ENCODE peak calls at places on chromosomes 11 and 22, in nine cellular contexts. S is HS-27A; W is T-helper 17 cell; E is choroid plexus epithelial cell; F is T-helper 9 cell; D is NAMALWA; R is stimulated activated naive CD8-positive, alpha-beta T cell treated with anti-CD3 and anti-CD28 coated beads, Interleukin-15, amount 100 ng/mL, for 72 hours; K is pancreas; B is H1. Y is an unnamed sample.

GRCh38 chr11:94681852-94682251 is 86.3 kb upstream of the AMOTL1 start:
- DNase-seq in S (no peak), W (no peak), E (no peak), F (no peak), D (no peak), R (no peak), K (no peak), B (no peak), Y (no peak)

GRCh38 chr11:105697291-105697690 is 87.4 kb downstream of the GRIA4 start:
- DNase-seq in S (no peak), W (no peak), E (no peak), F (no peak), D (no peak), R (no peak), K (no peak), B (no peak), Y (no peak)

GRCh38 chr11:118921121-118921928 is 4.4 kb downstream of the BCL9L start:
- DNase-seq in S (no peak), W (no peak), E (peak), F (no peak), D (no peak), R (no peak), K (peak), B (peak), Y (peak)

GRCh38 chr11:62677160-62677559 is 1.7 kb downstream of the UBXN1 start:
- DNase-seq in S (no peak), W (no peak), E (no peak), F (no peak), D (no peak), R (no peak), K (no peak), B (no peak), Y (no peak)

GRCh38 chr11:10654211-10655150 is 39.1 kb downstream of the IRAG1 start:
- DNase-seq in S (peak), W (no peak), E (peak), F (no peak), D (peak), R (peak), K (no peak), B (no peak), Y (no peak)

GRCh38 chr22:45948081-45948648 is 28.8 kb downstream of the WNT7B start:
- DNase-seq in S (no peak), W (no peak), E (no peak), F (no peak), D (peak), R (no peak), K (no peak), B (no peak), Y (no peak)

GRCh38 chr11:72013765-72014711 is 15.3 kb downstream of the IL18BP start:
- DNase-seq in S (no peak), W (no peak), E (no peak), F (no peak), D (no peak), R (no peak), K (no peak), B (no peak), Y (no peak)

GRCh38 chr11:94036096-94036495 is 14.9 kb downstream of the HEPHL1 start:
- DNase-seq in S (no peak), W (no peak), E (no peak), F (no peak), D (no peak), R (no peak), K (no peak), B (no peak), Y (no peak)

GRCh38 chr11:124415356-124415923 is 9.2 kb downstream of the OR8B4 start:
- DNase-seq in S (no peak), W (no peak), E (peak), F (no peak), D (peak), R (no peak), K (no peak), B (no peak), Y (peak)

GRCh38 chr22:45582236-45582954 is 79.7 kb downstream of the FBLN1 start:
- DNase-seq in S (no peak), W (no peak), E (no peak), F (no peak), D (no peak), R (no peak), K (no peak), B (no peak), Y (no peak)

GRCh38 chr11:113159967-113160621 is 154.3 kb upstream of the TTC12 start:
- DNase-seq in S (no peak), W (no peak), E (no peak), F (no peak), D (no peak), R (no peak), K (no peak), B (no peak), Y (no peak)

GRCh38 chr22:33006220-33006954 is 51.8 kb downstream of the SYN3 start:
- DNase-seq in S (no peak), W (no peak), E (no peak), F (no peak), D (no peak), R (no peak), K (no peak), B (peak), Y (no peak)

GRCh38 chr11:66639066-66639813 is 737 bp downstream of the RBM4 start:
- DNase-seq in S (no peak), W (no peak), E (peak), F (no peak), D (peak), R (peak), K (no peak), B (no peak), Y (no peak)

GRCh38 chr11:15146271-15147003 is 31.7 kb downstream of the INSC start:
- DNase-seq in S (no peak), W (no peak), E (peak), F (no peak), D (no peak), R (no peak), K (no peak), B (no peak), Y (no peak)

GRCh38 chr22:38298312-38299000 is 18.8 kb downstream of the CSNK1E start:
- DNase-seq in S (no peak), W (peak), E (peak), F (peak), D (peak), R (peak), K (no peak), B (no peak), Y (peak)

GRCh38 chr11:96332236-96332761 is 10.7 kb downstream of the MAML2 start:
- DNase-seq in S (no peak), W (no peak), E (no peak), F (no peak), D (no peak), R (no peak), K (no peak), B (no peak), Y (no peak)

GRCh38 chr11:33655842-33656600 is 44.6 kb downstream of the C11orf91 start:
- DNase-seq in S (no peak), W (no peak), E (no peak), F (no peak), D (no peak), R (no peak), K (no peak), B (peak), Y (no peak)

GRCh38 chr11:69943066-69943465 is 123.8 kb upstream of the FGF3 start:
- DNase-seq in S (no peak), W (no peak), E (no peak), F (no peak), D (no peak), R (no peak), K (no peak), B (no peak), Y (no peak)

GRCh38 chr11:45145421-45146071 is 893 bp upstream of the PRDM11 start:
- DNase-seq in S (no peak), W (no peak), E (peak), F (no peak), D (no peak), R (no peak), K (no peak), B (peak), Y (no peak)

GRCh38 chr22:42035256-42035655 is 35.4 kb downstream of the NAGA start:
- DNase-seq in S (no peak), W (no peak), E (no peak), F (no peak), D (no peak), R (no peak), K (no peak), B (no peak), Y (no peak)

GRCh38 chr22:50674606-50675552 is 2.3 kb downstream of the SHANK3 start:
- DNase-seq in S (no peak), W (no peak), E (no peak), F (no peak), D (no peak), R (no peak), K (peak), B (peak), Y (no peak)

GRCh38 chr11:95715777-95716241 is 73.8 kb downstream of the FAM76B start:
- DNase-seq in S (no peak), W (no peak), E (peak), F (no peak), D (peak), R (peak), K (no peak), B (no peak), Y (peak)

GRCh38 chr11:72430743-72431570 is 3.4 kb downstream of the CLPB start:
- DNase-seq in S (no peak), W (no peak), E (peak), F (peak), D (peak), R (peak), K (no peak), B (no peak), Y (no peak)

GRCh38 chr11:20488352-20488751 is 100.8 kb downstream of the PRMT3 start:
- DNase-seq in S (no peak), W (no peak), E (no peak), F (no peak), D (no peak), R (no peak), K (no peak), B (no peak), Y (no peak)

GRCh38 chr11:60265373-60266214 is 14.9 kb upstream of the MS4A4A start:
- DNase-seq in S (peak), W (no peak), E (peak), F (no peak), D (peak), R (peak), K (no peak), B (no peak), Y (no peak)

GRCh38 chr11:16096336-16096735 is 260.0 kb downstream of the SOX6 start:
- DNase-seq in S (peak), W (no peak), E (peak), F (no peak), D (no peak), R (no peak), K (no peak), B (no peak), Y (no peak)

GRCh38 chr11:45390407-45390806 is 104.3 kb upstream of the SYT13 start:
- DNase-seq in S (no peak), W (no peak), E (peak), F (no peak), D (no peak), R (no peak), K (no peak), B (no peak), Y (no peak)

GRCh38 chr11:25769287-25769686 is 562.6 kb upstream of the ANO3 start:
- DNase-seq in S (no peak), W (no peak), E (peak), F (no peak), D (no peak), R (no peak), K (no peak), B (no peak), Y (peak)

GRCh38 chr11:12695878-12696277 is 21.7 kb downstream of the TEAD1 start:
- DNase-seq in S (no peak), W (no peak), E (peak), F (no peak), D (no peak), R (no peak), K (no peak), B (no peak), Y (no peak)

GRCh38 chr22:21791635-21792625 is 56.3 kb upstream of the YPEL1 start:
- DNase-seq in S (no peak), W (no peak), E (no peak), F (no peak), D (no peak), R (peak), K (no peak), B (no peak), Y (no peak)

GRCh38 chr11:45817191-45817590 is 12.2 kb downstream of the SLC35C1 start:
- DNase-seq in S (no peak), W (no peak), E (no peak), F (no peak), D (peak), R (no peak), K (no peak), B (no peak), Y (no peak)

GRCh38 chr11:60078021-60078420 is 10.4 kb upstream of the MS4A2 start:
- DNase-seq in S (no peak), W (no peak), E (no peak), F (no peak), D (no peak), R (no peak), K (no peak), B (no peak), Y (no peak)

GRCh38 chr11:72154816-72155215 is 19.3 kb downstream of the FOLR3 start:
- DNase-seq in S (no peak), W (no peak), E (no peak), F (no peak), D (no peak), R (no peak), K (no peak), B (no peak), Y (no peak)

Y was measured in retinal pigment epithelial cell.